ENCODE peak calls at places on chromosomes 16 and 17, in six cellular contexts. Q is GM12878, M is tibial artery, U is cardiac muscle cell, L is IMR-90, W is keratinocyte. C is an unnamed sample.

GRCh38 chr17:60910415-60910814 is 232.8 kb downstream of the BCAS3 start:
- DNase-seq in U (no peak), Q (no peak), M (no peak), W (no peak), L (no peak), C (no peak)

GRCh38 chr17:7846765-7847661 is 7.9 kb upstream of the TMEM88 start:
- DNase-seq in L (no peak), U (no peak), W (no peak), Q (no peak), M (peak; percentile 67), C (no peak)

GRCh38 chr16:25219070-25219737 is 2.5 kb downstream of the AQP8 start:
- DNase-seq in U (no peak), M (no peak), L (no peak), W (no peak), Q (no peak), C (peak; percentile 61)

GRCh38 chr17:59572301-59572924 is 7.0 kb downstream of the DHX40 start:
- DNase-seq in W (no peak), U (peak; percentile 70), M (no peak), L (peak; percentile 35), Q (no peak), C (peak; percentile 68)

GRCh38 chr16:61313931-61314330 is 722.3 kb downstream of the CDH8 start:
- DNase-seq in Q (no peak), W (no peak), U (peak; percentile 1), M (no peak), L (no peak), C (no peak)

GRCh38 chr16:28874406-28874805 is 3.9 kb upstream of the ATP2A1 start:
- DNase-seq in Q (no peak), M (no peak), L (no peak), W (no peak), U (no peak), C (peak; percentile 72)

GRCh38 chr17:32929288-32929574 is 1.3 kb downstream of the TMEM98 start:
- DNase-seq in Q (no peak), L (peak; percentile 10), U (peak; percentile 43), W (no peak), M (no peak), C (no peak)

GRCh38 chr16:77812856-77813523 is 24.6 kb downstream of the VAT1L start:
- DNase-seq in Q (no peak), W (no peak), U (no peak), M (no peak), L (peak; percentile 65), C (no peak)

GRCh38 chr16:57957396-57958392 is 13.2 kb downstream of the CNGB1 start:
- DNase-seq in W (no peak), U (no peak), Q (no peak), L (no peak), M (no peak), C (peak; percentile 22)

GRCh38 chr17:79915850-79916430 is 76.7 kb upstream of the CBX4 start:
- DNase-seq in L (peak; percentile 28), W (peak; percentile 40), U (peak; percentile 50), M (no peak), Q (no peak), C (peak; percentile 91)

GRCh38 chr17:61307905-61308886 is 91.4 kb upstream of the TBX2 start:
- DNase-seq in M (no peak), W (no peak), L (peak; percentile 99), Q (no peak), U (peak; percentile 91), C (peak; percentile 93)

GRCh38 chr17:17745476-17746455 is 64.5 kb downstream of the RAI1 start:
- DNase-seq in L (no peak), U (no peak), Q (no peak), W (no peak), M (no peak), C (no peak)

GRCh38 chr17:73210002-73210678 is 17.3 kb downstream of the COG1 start:
- DNase-seq in W (no peak), Q (no peak), M (no peak), U (no peak), L (no peak), C (peak; percentile 83)

GRCh38 chr17:66717680-66718079 is 117.2 kb upstream of the CACNG5 start:
- DNase-seq in L (peak; percentile 12), M (no peak), U (no peak), W (no peak), Q (no peak), C (no peak)

GRCh38 chr17:47857551-47858410 is 6.8 kb upstream of the SP6 start:
- DNase-seq in L (no peak), W (no peak), Q (no peak), M (no peak), U (no peak), C (peak; percentile 70)

GRCh38 chr16:85783441-85783840 is 15.9 kb downstream of the EMC8 start:
- DNase-seq in W (no peak), U (no peak), Q (no peak), L (no peak), M (no peak), C (no peak)

GRCh38 chr16:23538919-23539278 is 18.3 kb downstream of the EARS2 start:
- DNase-seq in L (no peak), M (no peak), U (no peak), W (no peak), Q (no peak), C (no peak)

GRCh38 chr17:5759501-5759925 is 175.2 kb upstream of the NLRP1 start:
- DNase-seq in L (no peak), M (no peak), U (peak; percentile 85), W (no peak), Q (no peak), C (no peak)

GRCh38 chr16:3873482-3874173 is 6.9 kb downstream of the CREBBP start:
- DNase-seq in Q (no peak), M (no peak), L (peak; percentile 28), U (peak; percentile 40), W (no peak), C (no peak)

GRCh38 chr17:10471853-10472252 is 2.5 kb upstream of the MYH4 start:
- DNase-seq in M (no peak), W (no peak), L (peak; percentile 3), U (peak; percentile 36), Q (no peak), C (no peak)

GRCh38 chr17:79931517-79932309 is 92.5 kb upstream of the CBX4 start:
- DNase-seq in L (peak; percentile 31), U (peak; percentile 40), M (no peak), W (no peak), Q (no peak), C (no peak)

GRCh38 chr17:29160253-29160652 is 19.9 kb downstream of the MYO18A start:
- DNase-seq in W (no peak), Q (no peak), L (no peak), U (no peak), M (no peak), C (no peak)
- H3K4me1 ChIP-seq in W (peaks cover 44% of the 10 kb centered on the region), Q (peaks cover 5% of the 10 kb centered on the region), L (peaks cover 58% of the 10 kb centered on the region), U (peaks cover 12% of the 10 kb centered on the region), M (peaks cover 42% of the 10 kb centered on the region), C (peaks cover 62% of the 10 kb centered on the region)

DNA sequence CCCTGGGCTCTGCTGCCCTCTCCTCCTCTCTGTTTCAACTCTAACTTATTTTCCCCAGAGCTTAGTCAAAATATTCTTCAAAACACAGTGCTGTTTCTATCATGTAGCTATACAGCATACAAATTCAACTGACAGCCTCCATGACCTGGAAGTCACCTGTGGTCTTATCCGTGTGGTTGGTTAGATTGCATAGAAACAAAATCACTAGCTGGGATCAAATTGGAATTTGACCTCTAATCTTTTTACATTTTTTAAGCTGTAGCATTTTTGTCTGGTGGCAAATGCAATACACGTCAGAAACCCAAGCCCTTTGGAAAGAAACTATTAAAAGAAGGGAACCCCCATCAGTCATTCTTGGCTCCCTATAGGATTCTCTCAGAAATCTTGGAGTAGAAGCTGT is 57.3 kb downstream of the ABCC12 start:
- DNase-seq in W (no peak), Q (no peak), L (peak; percentile 12), M (no peak), U (no peak), C (no peak)
- TF ChIP-seq CTCF in W (no peak), Q (no peak), L (no peak), M (no peak), U (no peak), C (no peak)

GRCh38 chr17:63929860-63930766 is 2.0 kb downstream of the CD79B start:
- DNase-seq in W (peak; percentile 21), U (peak; percentile 14), L (no peak), M (no peak), Q (no peak), C (peak; percentile 46)

GRCh38 chr17:63930951-63931575 is 1.1 kb downstream of the CD79B start:
- DNase-seq in Q (no peak), U (peak; percentile 18), M (peak; percentile 80), W (no peak), L (no peak), C (peak; percentile 83)

GRCh38 chr17:63928172-63928666 is 3.9 kb downstream of the CD79B start:
- DNase-seq in L (no peak), Q (no peak), U (no peak), M (no peak), W (no peak), C (no peak)

GRCh38 chr17:63927464-63928171 is 4.5 kb downstream of the CD79B start:
- DNase-seq in U (no peak), W (no peak), L (no peak), M (no peak), Q (no peak), C (peak; percentile 67)

DNA sequence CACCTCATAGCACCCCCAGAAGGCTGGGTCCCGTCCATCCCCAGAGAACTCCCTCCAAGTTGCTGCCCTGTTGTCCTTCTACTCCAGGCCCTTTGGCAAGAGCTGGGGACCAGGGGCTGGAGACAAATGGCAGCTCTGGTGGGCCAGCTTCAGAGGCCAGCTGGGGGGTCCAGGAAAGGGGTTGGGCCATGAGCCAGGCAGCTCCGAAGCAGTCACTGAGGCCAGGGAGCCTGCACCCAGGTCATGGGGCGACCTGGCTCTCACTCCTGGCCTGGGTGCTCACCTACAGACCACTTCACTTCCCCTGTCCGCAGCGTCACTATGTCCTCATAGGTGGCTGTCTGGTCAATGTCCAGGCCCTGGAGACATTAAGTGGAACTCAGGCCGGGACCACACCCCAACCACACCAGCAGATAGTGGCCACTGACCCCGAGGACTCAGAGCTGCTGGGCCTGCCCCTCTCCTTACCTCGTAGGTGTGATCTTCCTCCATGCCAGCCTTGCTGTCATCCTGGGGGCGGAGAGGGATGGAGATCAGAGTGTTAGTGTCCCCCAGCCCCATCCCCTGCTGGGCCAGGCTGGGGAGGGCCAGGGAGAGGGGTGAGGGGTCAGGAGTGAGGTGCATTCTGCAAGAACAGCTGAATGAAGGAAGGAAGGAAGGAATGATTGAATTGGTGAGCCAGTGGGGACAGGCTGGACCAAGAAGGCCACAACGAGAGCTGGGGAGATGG is 3.0 kb downstream of the CD79B start:
- DNase-seq in Q (no peak), M (no peak), U (no peak), L (no peak), W (no peak), C (no peak)
- H3K4me1 ChIP-seq in Q (peaks cover 53% of the 10 kb centered on the region), M (no peaks in the 10 kb centered on the region), U (no peaks in the 10 kb centered on the region), L (no peaks in the 10 kb centered on the region), W (peaks cover 10% of the 10 kb centered on the region), C (no peaks in the 10 kb centered on the region)

DNA sequence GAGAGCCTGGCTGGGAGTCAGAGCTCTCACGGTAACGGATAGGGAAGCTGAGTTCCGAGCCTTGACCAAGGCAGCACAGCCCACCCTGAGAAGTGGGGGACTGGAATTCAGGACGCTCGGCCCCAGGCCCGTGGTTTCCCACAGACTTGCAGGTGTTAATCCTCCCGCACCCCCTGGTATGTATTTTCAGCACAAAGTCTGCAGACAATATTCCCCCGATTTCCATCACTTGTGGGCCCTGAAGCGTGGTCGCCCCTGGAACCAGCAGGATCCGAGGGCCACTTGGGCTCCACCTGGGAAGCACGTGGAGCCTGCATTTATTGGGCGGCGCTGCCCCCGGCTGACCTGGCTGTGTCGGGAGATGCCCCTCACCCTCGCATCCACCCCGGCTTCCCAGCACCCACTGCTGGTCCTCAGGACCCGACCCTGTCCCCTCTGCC is 60.2 kb downstream of the WSB1 start:
- DNase-seq in U (no peak), Q (no peak), L (no peak), W (no peak), M (no peak), C (no peak)
- TF ChIP-seq CTCF in U (no peak), Q (no peak), L (no peak), W (no peak), M (no peak), C (no peak)

GRCh38 chr17:75552847-75553552 is 27.5 kb downstream of the LLGL2 start:
- DNase-seq in Q (no peak), U (peak; percentile 50), L (peak; percentile 20), M (no peak), W (no peak), C (peak; percentile 75)
- H3K4me1 ChIP-seq in Q (no peaks in the 10 kb centered on the region), U (peaks cover 38% of the 10 kb centered on the region), L (peaks cover 11% of the 10 kb centered on the region), M (peaks cover 13% of the 10 kb centered on the region), W (peaks cover 16% of the 10 kb centered on the region), C (peaks cover 3% of the 10 kb centered on the region)